ENCODE peak calls at places on chromosomes 16 and 17, in nine cellular contexts. O is K562, W is A549, R is HL-60, Q is GM23338, L is Panc1, M is HCT116, X is SK-N-SH, B is GM12878. Y is an unnamed sample.

GRCh38 chr16:86772671-86773338 is 194.5 kb downstream of the FOXL1 start:
- DNase-seq in W (no peak), O (no peak), B (no peak), X (no peak), L (no peak), R (no peak), Q (no peak), M (no peak), Y (no peak)

GRCh38 chr16:13390093-13390985 is 488.9 kb downstream of the SHISA9 start:
- DNase-seq in L (no peak), Q (no peak), B (peak), O (no peak), R (no peak), M (no peak), W (no peak), X (no peak), Y (no peak)

GRCh38 chr17:66934040-66934439 is 30.5 kb upstream of the CACNG4 start:
- DNase-seq in Q (no peak), X (no peak), L (no peak), R (no peak), M (no peak), B (no peak), W (no peak), O (no peak), Y (no peak)

GRCh38 chr16:18803569-18804462 is 2.5 kb upstream of the ARL6IP1 start:
- DNase-seq in L (no peak), M (no peak), X (no peak), W (no peak), B (no peak), O (peak), Q (no peak), R (no peak), Y (no peak)

GRCh38 chr17:82525712-82526111 is 6.2 kb downstream of the FOXK2 start:
- DNase-seq in R (no peak), O (no peak), M (no peak), Q (no peak), B (no peak), X (no peak), W (no peak), L (no peak), Y (no peak)

GRCh38 chr17:63132509-63132911 is 166.5 kb downstream of the TANC2 start:
- DNase-seq in X (no peak), Q (no peak), B (no peak), R (no peak), L (no peak), M (no peak), W (no peak), O (no peak), Y (no peak)

GRCh38 chr16:67490330-67491096 is 7.2 kb upstream of the AGRP start:
- DNase-seq in M (no peak), W (no peak), R (peak), Q (no peak), B (no peak), X (no peak), O (no peak), L (no peak), Y (no peak)

GRCh38 chr17:2656293-2656692 is 55.3 kb downstream of the CLUH start:
- DNase-seq in W (no peak), X (no peak), B (no peak), L (no peak), R (no peak), Q (no peak), M (no peak), O (no peak), Y (no peak)

GRCh38 chr17:79220201-79220714 is 145.6 kb downstream of the ENGASE start:
- DNase-seq in W (no peak), L (no peak), M (no peak), Q (peak), X (peak), B (no peak), O (no peak), R (no peak), Y (no peak)

GRCh38 chr16:75821117-75821516 is 94.8 kb upstream of the CPHXL start:
- DNase-seq in R (no peak), L (no peak), X (no peak), Q (no peak), W (no peak), O (no peak), B (no peak), M (no peak), Y (no peak)

GRCh38 chr17:73645050-73645871 is 1.0 kb upstream of the SDK2 start:
- DNase-seq in B (no peak), W (peak), Q (peak), M (no peak), L (no peak), X (peak), R (peak), O (no peak), Y (no peak)

GRCh38 chr17:6603746-6604325 is 36.7 kb downstream of the KIAA0753 start:
- DNase-seq in B (no peak), M (no peak), Q (no peak), O (no peak), R (no peak), L (no peak), W (peak), X (no peak), Y (no peak)

GRCh38 chr17:57243171-57243622 is 13.1 kb upstream of the MSI2 start:
- DNase-seq in M (peak), R (peak), X (peak), L (peak), W (peak), Q (peak), B (peak), O (peak), Y (peak)

GRCh38 chr17:62704381-62704971 is 77.0 kb downstream of the MRC2 start:
- DNase-seq in W (peak), Q (peak), M (no peak), B (no peak), L (no peak), R (no peak), X (no peak), O (peak), Y (no peak)

GRCh38 chr16:55056585-55057520 is 126.2 kb downstream of the IRX5 start:
- DNase-seq in R (no peak), B (no peak), M (no peak), W (peak), O (no peak), X (peak), Q (peak), L (no peak), Y (no peak)

GRCh38 chr16:57984443-57985203 is 13.7 kb upstream of the CNGB1 start:
- DNase-seq in R (peak), L (no peak), M (no peak), B (no peak), W (peak), Q (peak), O (peak), X (peak), Y (peak)

GRCh38 chr17:18179804-18180203 is 3.8 kb upstream of the ALKBH5 start:
- DNase-seq in O (no peak), R (no peak), L (no peak), W (no peak), Q (no peak), M (no peak), X (no peak), B (no peak), Y (no peak)

GRCh38 chr17:78558181-78558850 is 18.9 kb downstream of the DNAH17 start:
- DNase-seq in B (no peak), W (peak), X (peak), M (peak), Q (no peak), R (no peak), L (peak), O (no peak), Y (peak)

GRCh38 chr16:27246439-27246838 is 22.1 kb downstream of the NSMCE1 start:
- DNase-seq in B (no peak), O (no peak), R (no peak), X (no peak), Q (no peak), L (no peak), M (no peak), W (no peak), Y (no peak)

GRCh38 chr17:57436565-57436964 is 180.2 kb downstream of the MSI2 start:
- DNase-seq in M (no peak), O (no peak), R (no peak), B (no peak), L (no peak), X (no peak), W (no peak), Q (no peak), Y (no peak)

GRCh38 chr17:65449495-65449894 is 112.0 kb downstream of the AXIN2 start:
- DNase-seq in M (no peak), L (no peak), Q (no peak), O (no peak), B (no peak), R (no peak), X (no peak), W (no peak), Y (no peak)

GRCh38 chr17:17171991-17172939 is 33.9 kb downstream of the PLD6 start:
- DNase-seq in L (no peak), R (no peak), M (no peak), B (no peak), O (peak), W (no peak), X (no peak), Q (peak), Y (no peak)

GRCh38 chr17:17609121-17609520 is 17.6 kb upstream of the PEMT start:
- DNase-seq in M (no peak), W (peak), B (no peak), L (no peak), X (no peak), R (no peak), O (no peak), Q (peak), Y (no peak)

GRCh38 chr16:85579199-85579598 is 33.9 kb upstream of the GSE1 start:
- DNase-seq in O (no peak), R (no peak), M (no peak), W (no peak), X (no peak), L (no peak), Q (peak), B (no peak), Y (no peak)

GRCh38 chr17:40025991-40026815 is 11.0 kb downstream of the CSF3 start:
- DNase-seq in B (no peak), W (no peak), R (no peak), M (no peak), L (no peak), O (no peak), X (no peak), Q (no peak), Y (no peak)

GRCh38 chr17:80889897-80890550 is 101.6 kb upstream of the CHMP6 start:
- DNase-seq in R (no peak), W (no peak), X (no peak), O (no peak), M (no peak), B (no peak), L (no peak), Q (no peak), Y (no peak)

GRCh38 chr17:59838196-59838911 is 54.4 kb downstream of the TUBD1 start:
- DNase-seq in Q (no peak), L (no peak), W (peak), B (no peak), X (no peak), M (no peak), O (peak), R (no peak), Y (no peak)

GRCh38 chr17:36592711-36593321 is 1.1 kb downstream of the DHRS11 start:
- DNase-seq in R (no peak), B (no peak), L (no peak), W (no peak), O (peak), X (no peak), M (no peak), Q (peak), Y (peak)

GRCh38 chr17:40313660-40314556 is 4.9 kb downstream of the RARA start:
- DNase-seq in B (no peak), Q (no peak), O (no peak), M (no peak), L (no peak), X (no peak), R (no peak), W (peak), Y (no peak)

GRCh38 chr17:80468781-80469533 is 7.5 kb downstream of the NPTX1 start:
- DNase-seq in B (no peak), O (no peak), Q (no peak), W (no peak), L (no peak), R (no peak), M (no peak), X (peak), Y (no peak)

GRCh38 chr16:74766729-74767128 is 7.9 kb downstream of the FA2H start:
- DNase-seq in L (no peak), Q (peak), X (no peak), R (no peak), O (peak), M (no peak), B (no peak), W (no peak), Y (no peak)

DNA sequence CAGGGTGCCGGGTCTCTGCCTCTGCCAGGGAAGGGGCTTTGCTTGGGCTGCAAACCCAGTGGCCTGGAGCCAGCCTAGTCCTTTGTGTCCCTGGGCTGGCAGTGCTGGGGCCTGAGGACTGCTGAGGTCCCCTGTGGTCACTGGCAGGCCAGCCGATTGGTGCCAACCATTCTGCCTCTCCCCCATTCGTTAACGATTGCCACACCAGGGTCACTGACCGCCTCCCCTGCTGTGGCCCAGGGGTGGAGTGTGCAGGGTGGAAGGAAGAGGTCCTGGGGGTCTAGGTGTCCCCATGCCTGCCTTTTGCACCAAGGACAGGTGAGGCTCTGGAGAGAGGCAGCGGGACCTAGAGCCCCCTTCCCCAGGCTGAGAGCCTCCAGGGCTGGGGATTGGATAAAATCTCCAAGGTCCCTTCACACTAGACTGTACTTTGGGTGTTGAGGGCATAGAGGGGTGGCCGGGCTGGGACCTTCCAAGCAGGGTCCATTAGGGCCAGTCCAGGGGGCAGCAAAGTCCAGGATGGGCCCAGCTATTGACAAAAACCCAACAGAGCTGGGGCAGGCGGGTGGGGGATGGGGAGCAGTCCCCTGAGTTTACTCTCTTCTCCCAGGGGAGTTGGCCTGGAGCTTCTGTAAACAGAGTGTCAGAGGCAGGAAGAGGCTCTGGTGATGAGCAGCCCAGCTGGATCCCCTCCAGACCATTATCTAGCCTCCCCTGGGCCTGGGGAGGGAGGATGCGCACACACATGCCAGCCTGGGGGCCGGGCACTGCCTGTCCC is 1.1 kb downstream of the VASN start:
- DNase-seq in M (no peak), W (peak), B (no peak), X (peak), R (no peak), O (peak), L (no peak), Q (no peak), Y (peak)
- TF ChIP-seq REST in M (no peak), W (no peak), B (no peak), X (no peak), R (no peak), O (no peak), L (no peak), Q (no peak), Y (no peak)

DNA sequence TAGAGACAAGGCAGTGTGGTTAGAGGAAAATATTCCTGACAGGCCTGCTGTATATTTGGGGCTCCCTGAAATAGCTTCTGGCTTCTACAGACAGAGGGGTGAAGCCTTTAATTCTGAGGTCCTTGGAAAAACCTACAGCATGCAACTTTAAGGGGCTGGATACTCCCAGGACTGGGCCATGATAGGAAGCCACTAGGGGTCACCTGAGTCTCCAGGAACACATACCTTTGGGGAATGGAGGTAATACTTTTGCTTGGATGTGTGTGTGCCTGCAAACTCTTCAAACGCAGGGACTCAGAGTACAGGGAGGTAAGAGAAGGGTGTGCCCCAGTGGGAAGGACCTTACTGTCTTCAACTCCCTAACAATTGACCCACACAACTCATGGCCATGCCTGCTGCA is 4.1 kb downstream of the ASIC2 start:
- DNase-seq in O (peak), B (no peak), M (no peak), X (no peak), Q (peak), W (no peak), L (no peak), R (no peak), Y (no peak)
- TF ChIP-seq REST in O (no peak), B (no peak), M (no peak), X (no peak), Q (no peak), W (no peak), L (no peak), R (no peak), Y (no peak)

GRCh38 chr16:88815227-88815626 is 3.5 kb upstream of the APRT start:
- DNase-seq in B (no peak), W (no peak), R (no peak), Q (no peak), M (no peak), L (no peak), X (no peak), O (no peak), Y (no peak)
- TF ChIP-seq REST in B (no peak), W (no peak), R (no peak), Q (no peak), M (no peak), L (no peak), X (no peak), O (no peak), Y (no peak)

GRCh38 chr17:45972531-45972930 is 26.5 kb upstream of the STH start:
- DNase-seq in W (no peak), L (no peak), Q (no peak), B (no peak), X (no peak), R (no peak), M (no peak), O (no peak), Y (no peak)

GRCh38 chr17:45973099-45973838 is 25.8 kb upstream of the STH start:
- DNase-seq in W (no peak), R (no peak), B (no peak), X (no peak), O (no peak), Q (no peak), M (no peak), L (no peak), Y (no peak)

GRCh38 chr17:45969726-45970125 is 29.3 kb upstream of the STH start:
- DNase-seq in R (no peak), W (no peak), O (no peak), M (no peak), L (no peak), B (no peak), X (no peak), Q (no peak), Y (no peak)

GRCh38 chr17:45970659-45971058 is 28.4 kb upstream of the STH start:
- DNase-seq in X (no peak), O (no peak), R (no peak), Q (no peak), W (no peak), M (no peak), L (no peak), B (no peak), Y (no peak)

DNA sequence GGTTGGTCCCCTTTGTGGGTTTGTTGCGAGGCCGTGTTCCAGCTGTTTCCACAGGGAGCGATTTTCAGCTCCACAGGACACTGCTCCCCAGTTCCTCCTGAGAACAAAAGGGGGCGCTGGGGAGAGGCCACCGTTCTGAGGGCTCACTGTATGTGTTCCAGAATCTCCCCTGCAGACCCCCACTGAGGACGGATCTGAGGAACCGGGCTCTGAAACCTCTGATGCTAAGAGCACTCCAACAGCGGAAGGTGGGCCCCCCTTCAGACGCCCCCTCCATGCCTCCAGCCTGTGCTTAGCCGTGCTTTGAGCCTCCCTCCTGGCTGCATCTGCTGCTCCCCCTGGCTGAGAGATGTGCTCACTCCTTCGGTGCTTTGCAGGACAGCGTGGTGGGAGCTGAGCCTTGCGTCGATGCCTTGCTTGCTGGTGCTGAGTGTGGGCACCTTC is 27.3 kb upstream of the STH start:
- DNase-seq in M (no peak), R (no peak), Q (peak), W (no peak), X (no peak), B (no peak), O (peak), L (no peak), Y (no peak)
- TF ChIP-seq REST in M (no peak), R (no peak), Q (no peak), W (no peak), X (no peak), B (no peak), O (no peak), L (no peak), Y (no peak)